ENCODE peak calls at places on chromosome 7, in seven cellular contexts. P is brain microvascular endothelial cell, T is suprapubic skin, H is heart left ventricle, Y is endodermal cell, F is A549, N is OCI-LY7. X is an unnamed sample.

GRCh38 chr7:27235387-27236052 is 7.1 kb upstream of the EVX1 start:
- DNase-seq in P (peak), T (no peak), H (peak), Y (peak), F (peak), N (no peak), X (no peak)

GRCh38 chr7:137196665-137197064 is 146.9 kb downstream of the PTN start:
- DNase-seq in P (no peak), T (no peak), H (no peak), Y (no peak), F (no peak), N (no peak), X (no peak)

GRCh38 chr7:46123-46829 is 146.1 kb upstream of the FAM20C start:
- DNase-seq in P (no peak), T (peak), H (no peak), Y (peak), F (no peak), N (no peak), X (no peak)

GRCh38 chr7:30027915-30028748 is at the start of gene PLEKHA8:
- DNase-seq in P (peak), T (peak), H (peak), Y (peak), F (peak), N (peak), X (peak)

GRCh38 chr7:117796889-117797288 is 76.4 kb downstream of the CTTNBP2 start:
- DNase-seq in P (no peak), T (no peak), H (no peak), Y (no peak), F (no peak), N (no peak), X (no peak)

GRCh38 chr7:83468251-83468739 is 180.6 kb downstream of the SEMA3E start:
- DNase-seq in P (peak), T (peak), H (peak), Y (peak), F (peak), N (no peak), X (peak)

GRCh38 chr7:142384508-142384922 is 126.7 kb upstream of the PRSS58 start:
- DNase-seq in P (no peak), T (no peak), H (no peak), Y (no peak), F (no peak), N (no peak), X (no peak)

GRCh38 chr7:27999829-28000228 is 180.8 kb downstream of the JAZF1 start:
- DNase-seq in P (no peak), T (no peak), H (no peak), Y (no peak), F (no peak), N (no peak), X (no peak)

GRCh38 chr7:22625251-22625650 is 101.7 kb upstream of the IL6 start:
- DNase-seq in P (no peak), T (no peak), H (no peak), Y (no peak), F (no peak), N (no peak), X (no peak)

GRCh38 chr7:157476654-157477549 is 140.1 kb downstream of the DNAJB6 start:
- DNase-seq in P (no peak), T (no peak), H (no peak), Y (peak), F (no peak), N (no peak), X (no peak)

GRCh38 chr7:54811016-54811924 is 52.3 kb upstream of the SEC61G start:
- DNase-seq in P (peak), T (no peak), H (no peak), Y (no peak), F (no peak), N (no peak), X (peak)

GRCh38 chr7:31122649-31123058 is 70.5 kb downstream of the ADCYAP1R1 start:
- DNase-seq in P (peak), T (no peak), H (peak), Y (peak), F (peak), N (peak), X (peak)

GRCh38 chr7:22109761-22110160 is 164.1 kb upstream of the CDCA7L start:
- DNase-seq in P (peak), T (no peak), H (no peak), Y (peak), F (peak), N (peak), X (no peak)

GRCh38 chr7:70947181-70947580 is 184.8 kb upstream of the GALNT17 start:
- DNase-seq in P (no peak), T (no peak), H (no peak), Y (peak), F (no peak), N (no peak), X (no peak)

GRCh38 chr7:33537078-33537477 is 368.3 kb upstream of the BMPER start:
- DNase-seq in P (no peak), T (no peak), H (no peak), Y (no peak), F (no peak), N (no peak), X (no peak)

GRCh38 chr7:27031289-27032172 is 64.3 kb downstream of the HOXA1 start:
- DNase-seq in P (peak), T (no peak), H (no peak), Y (no peak), F (no peak), N (peak), X (peak)

GRCh38 chr7:101237206-101238067 is at the start of gene CLDN15:
- DNase-seq in P (peak), T (peak), H (peak), Y (no peak), F (no peak), N (no peak), X (no peak)

GRCh38 chr7:22821702-22822485 is 755 bp downstream of the TOMM7 start:
- DNase-seq in P (no peak), T (no peak), H (no peak), Y (peak), F (no peak), N (no peak), X (no peak)

GRCh38 chr7:16889851-16890443 is 8.2 kb upstream of the AGR3 start:
- DNase-seq in P (no peak), T (no peak), H (no peak), Y (no peak), F (no peak), N (no peak), X (no peak)

GRCh38 chr7:25968205-25968993 is 183.6 kb upstream of the NFE2L3 start:
- DNase-seq in P (no peak), T (no peak), H (no peak), Y (no peak), F (no peak), N (peak), X (no peak)

GRCh38 chr7:2660359-2661095 is 27.5 kb upstream of the AMZ1 start:
- DNase-seq in P (no peak), T (peak), H (no peak), Y (peak), F (no peak), N (no peak), X (no peak)

GRCh38 chr7:123580406-123581161 is 21.0 kb upstream of the ASB15 start:
- DNase-seq in P (peak), T (no peak), H (no peak), Y (peak), F (no peak), N (peak), X (no peak)

GRCh38 chr7:114354306-114354705 is 60.3 kb upstream of the FOXP2 start:
- DNase-seq in P (no peak), T (no peak), H (no peak), Y (no peak), F (no peak), N (no peak), X (no peak)

GRCh38 chr7:14207154-14207553 is 217.7 kb upstream of the ETV1 start:
- DNase-seq in P (peak), T (no peak), H (peak), Y (no peak), F (no peak), N (no peak), X (no peak)

GRCh38 chr7:102450242-102450641 is 14.4 kb downstream of the ALKBH4 start:
- DNase-seq in P (no peak), T (no peak), H (no peak), Y (peak), F (no peak), N (peak), X (no peak)
- TF ChIP-seq CTCF in P (peak), T (no peak), H (no peak), Y (peak), F (peak), N (peak), X (no peak)

DNA sequence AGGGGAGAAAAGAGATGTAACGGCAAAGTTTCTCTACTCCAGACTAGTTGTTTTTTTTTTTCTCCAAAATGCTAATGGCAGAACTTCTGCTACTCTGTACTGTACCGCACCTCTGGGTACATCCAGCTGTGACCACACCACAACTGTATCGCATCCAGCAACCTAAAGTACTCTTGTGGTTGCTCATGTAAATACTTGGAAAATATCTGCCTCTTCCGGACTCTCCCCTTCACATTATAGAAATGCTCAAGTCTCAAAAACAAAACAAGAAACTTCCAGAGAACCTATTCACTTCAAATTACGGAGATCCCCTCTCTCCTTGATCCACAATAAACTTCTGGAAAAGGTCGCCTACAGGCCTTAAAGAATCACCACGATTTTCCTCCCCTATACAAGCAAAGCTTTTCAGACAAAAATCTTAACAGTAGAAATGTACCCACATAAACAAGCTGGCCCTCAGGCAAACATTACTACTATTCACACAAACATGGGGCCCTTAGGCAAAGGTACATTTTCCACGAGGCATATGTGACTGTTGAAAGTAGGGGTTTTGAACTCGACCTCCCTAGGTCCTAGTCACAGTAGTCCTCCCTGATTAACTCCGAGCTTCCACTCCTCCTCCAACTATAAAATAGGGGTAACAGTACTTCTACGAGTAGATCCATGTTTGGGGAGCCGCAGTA is 222.9 kb upstream of the MKLN1 start:
- DNase-seq in P (no peak), T (no peak), H (no peak), Y (no peak), F (no peak), N (peak), X (no peak)
- H3K4me3 ChIP-seq in P (peak), T (peak), H (peak), Y (no peak), F (peak), N (peak), X (peak)

DNA sequence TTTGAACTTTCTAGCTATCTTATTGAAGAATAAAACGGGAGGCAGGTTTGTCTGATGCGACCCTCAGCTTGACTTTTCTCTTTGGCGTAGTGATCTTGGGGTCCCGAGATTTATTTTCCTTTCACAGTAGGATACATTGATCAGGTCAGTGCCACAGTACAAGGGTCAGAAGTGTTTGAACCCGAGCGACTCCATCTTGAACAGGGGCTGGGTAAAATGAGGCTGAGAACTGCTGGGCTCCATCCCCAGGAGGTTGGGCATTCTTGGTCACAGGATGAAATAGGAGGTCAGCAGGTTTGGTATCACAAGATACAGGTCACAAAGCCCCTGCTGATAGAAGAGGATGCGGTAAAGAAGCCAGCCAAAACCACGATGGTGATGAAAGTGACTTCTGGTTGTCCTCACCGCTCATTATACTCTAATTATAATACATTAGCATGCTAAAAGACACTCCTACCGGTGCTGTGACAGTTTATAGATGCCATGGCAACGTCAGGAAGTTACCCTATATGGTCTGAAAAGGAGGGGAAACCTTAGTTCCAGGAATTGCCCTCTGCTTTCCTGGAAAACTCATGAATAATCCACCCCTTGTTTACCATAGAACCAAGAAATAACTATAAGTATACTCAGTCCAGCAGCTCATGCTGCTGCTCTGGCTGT is 3.0 kb upstream of the TECPR1 start:
- DNase-seq in P (no peak), T (no peak), H (no peak), Y (no peak), F (no peak), N (no peak), X (no peak)
- H3K27ac ChIP-seq in P (no peak), T (no peak), H (no peak), Y (no peak), F (no peak), N (no peak), X (no peak)

DNA sequence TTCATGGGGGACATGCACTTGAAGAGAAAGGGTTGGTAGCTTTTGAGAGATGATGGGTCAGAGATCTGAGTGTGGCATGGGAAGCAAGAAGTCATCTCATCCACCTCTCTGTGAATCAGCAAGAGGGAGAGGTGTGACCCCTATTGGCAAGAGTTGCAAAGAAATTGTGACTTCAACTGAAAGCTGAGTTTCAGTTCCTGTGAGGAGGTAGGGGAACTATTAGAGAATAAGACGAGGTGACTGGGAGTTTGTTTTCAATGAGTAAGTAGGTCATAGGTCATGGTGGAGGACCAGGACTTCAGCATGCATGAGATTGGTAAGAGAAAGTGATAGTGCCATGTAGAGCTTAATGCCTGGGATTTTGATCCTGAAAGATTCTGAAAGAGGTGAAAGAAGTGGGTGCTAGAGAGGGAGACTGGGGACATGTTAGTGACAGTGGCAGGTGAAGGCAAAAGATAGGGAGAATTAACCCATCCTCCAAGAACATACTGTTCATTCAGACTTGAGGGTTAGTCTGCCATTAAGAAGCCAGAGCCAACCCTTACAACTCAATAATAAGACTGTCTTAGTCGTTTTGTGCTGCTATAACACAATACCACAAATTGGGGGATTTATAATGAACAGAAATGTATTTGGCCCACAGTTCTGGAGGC is 75.5 kb upstream of the CAPZA2 start:
- DNase-seq in P (peak), T (no peak), H (no peak), Y (peak), F (no peak), N (peak), X (no peak)
- TF ChIP-seq CTCF in P (peak), T (no peak), H (peak), Y (peak), F (peak), N (peak), X (peak)

DNA sequence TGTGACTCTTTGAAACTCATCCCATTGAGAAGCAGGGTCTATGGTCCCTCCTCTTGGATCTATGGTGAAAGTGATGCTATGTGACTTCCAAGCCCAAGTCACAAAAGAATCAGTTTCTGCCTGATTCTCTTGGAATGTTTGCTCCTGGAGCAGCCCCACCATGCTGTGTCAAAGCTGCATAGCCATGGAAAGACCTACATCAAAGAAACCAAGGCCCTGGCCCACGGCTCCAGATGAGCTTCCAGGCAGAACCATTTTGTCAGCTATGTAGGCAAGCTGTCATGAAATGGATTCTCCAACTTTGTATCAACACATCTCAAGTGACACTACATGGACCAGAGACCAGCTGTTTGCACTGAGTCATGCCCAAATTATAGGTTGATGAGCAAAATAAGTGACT is 77.0 kb downstream of the AASS start:
- DNase-seq in P (no peak), T (no peak), H (no peak), Y (peak), F (no peak), N (no peak), X (no peak)
- H3K4me3 ChIP-seq in P (no peak), T (no peak), H (no peak), Y (no peak), F (no peak), N (no peak), X (no peak)

DNA sequence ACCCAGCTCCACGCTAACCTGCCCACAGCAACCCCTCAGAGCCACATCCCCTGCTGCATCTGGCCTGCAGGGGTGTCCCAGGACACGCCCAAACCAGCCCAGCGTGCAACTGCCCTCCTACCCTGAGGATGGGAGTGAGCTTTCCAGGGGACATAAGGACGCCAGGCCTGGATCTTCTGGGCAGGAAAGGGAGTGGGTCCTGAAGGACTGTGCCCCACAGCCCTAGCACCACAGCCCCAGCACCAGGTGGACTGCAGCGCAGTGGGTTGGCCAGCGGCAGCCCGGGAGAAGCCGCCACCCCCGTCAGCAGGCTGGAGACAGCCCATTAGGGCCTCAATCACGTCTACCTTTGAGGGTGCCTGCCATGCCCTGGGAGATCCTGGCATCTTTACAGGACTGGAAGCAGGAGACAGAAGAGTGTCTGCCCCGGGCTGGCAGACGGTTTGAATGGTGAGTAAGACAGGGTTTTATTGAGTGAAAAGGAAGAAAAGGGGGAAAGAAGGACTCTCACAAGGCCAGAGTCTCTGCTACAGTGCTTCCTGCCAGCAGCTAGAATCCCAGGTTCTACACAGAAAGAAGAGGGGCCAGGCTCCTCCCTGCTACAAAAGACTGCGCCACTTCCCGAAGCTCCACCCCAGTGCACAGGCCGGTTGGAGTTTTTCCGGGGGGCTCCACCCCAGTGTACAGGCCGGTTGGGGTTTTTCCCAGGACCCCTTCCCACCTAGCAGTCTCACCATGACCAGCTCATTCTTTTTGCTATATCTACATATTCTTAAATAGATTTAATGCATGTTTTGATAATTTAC is 69.8 kb upstream of the KCTD7 start:
- DNase-seq in P (no peak), T (no peak), H (no peak), Y (peak), F (no peak), N (no peak), X (no peak)
- H3K27ac ChIP-seq in P (no peak), T (no peak), H (no peak), Y (no peak), F (no peak), N (no peak), X (no peak)

X was measured in AG04450.